ENCODE peak calls at places on chromosomes 13 and 19, in five cellular contexts. V is pancreas, Z is kidney, Y is lower lobe of right lung, A is endothelial cell of umbilical vein. S is an unnamed sample.

GRCh38 chr13:32150794-32151193 is 119.2 kb downstream of the FRY start:
- DNase-seq in V (no peak), Z (peak; percentile 88), Y (no peak), A (no peak), S (no peak)

GRCh38 chr13:100666124-100666523 is 8.5 kb downstream of the TMTC4 start:
- DNase-seq in V (no peak), Z (no peak), Y (no peak), A (no peak), S (no peak)

GRCh38 chr19:11570039-11570462 is 7.4 kb downstream of the ACP5 start:
- DNase-seq in V (no peak), Z (peak; percentile 46), Y (no peak), A (no peak), S (no peak)

GRCh38 chr13:25922373-25922772 is 129.4 kb downstream of the SHISA2 start:
- DNase-seq in V (no peak), Z (no peak), Y (no peak), A (no peak), S (no peak)

GRCh38 chr13:73473016-73473415 is 414.2 kb downstream of the KLF5 start:
- DNase-seq in V (no peak), Z (no peak), Y (no peak), A (no peak), S (no peak)

GRCh38 chr19:30236006-30236405 is 136.2 kb upstream of the ZNF536 start:
- DNase-seq in V (no peak), Z (no peak), Y (no peak), A (no peak), S (no peak)

GRCh38 chr13:112997188-112998135 is 28.4 kb downstream of the MCF2L start:
- DNase-seq in V (peak; percentile 43), Z (no peak), Y (no peak), A (no peak), S (no peak)

GRCh38 chr13:51246005-51246404 is 23.8 kb downstream of the FAM124A start:
- DNase-seq in V (no peak), Z (no peak), Y (no peak), A (no peak), S (no peak)

GRCh38 chr13:74695021-74695800 is 561.0 kb upstream of the KLF12 start:
- DNase-seq in V (no peak), Z (no peak), Y (no peak), A (no peak), S (no peak)
- H3K4me3 ChIP-seq in V (no peak overlapping the region), Z (no peak overlapping the region), Y (no peak overlapping the region), A (no peak overlapping the region), S (no peak overlapping the region)

GRCh38 chr19:7417671-7418324 is 69.1 kb downstream of the ARHGEF18 start:
- DNase-seq in V (no peak), Z (no peak), Y (no peak), A (no peak), S (no peak)
- H3K27ac ChIP-seq in V (peak overlapping the region; percentile 23), Z (peak overlapping the region; percentile 20), Y (peak overlapping the region; percentile 7), A (no peak overlapping the region), S (no peak overlapping the region)

GRCh38 chr13:99044764-99045163 is 66.9 kb upstream of the DOCK9 start:
- DNase-seq in V (no peak), Z (no peak), Y (no peak), A (no peak), S (no peak)

GRCh38 chr13:99045396-99045795 is 67.5 kb upstream of the DOCK9 start:
- DNase-seq in V (no peak), Z (no peak), Y (no peak), A (no peak), S (no peak)

GRCh38 chr13:99043700-99044300 is 65.9 kb upstream of the DOCK9 start:
- DNase-seq in V (no peak), Z (no peak), Y (no peak), A (no peak), S (no peak)

GRCh38 chr13:99042851-99043250 is 65.0 kb upstream of the DOCK9 start:
- DNase-seq in V (no peak), Z (no peak), Y (no peak), A (no peak), S (no peak)

DNA sequence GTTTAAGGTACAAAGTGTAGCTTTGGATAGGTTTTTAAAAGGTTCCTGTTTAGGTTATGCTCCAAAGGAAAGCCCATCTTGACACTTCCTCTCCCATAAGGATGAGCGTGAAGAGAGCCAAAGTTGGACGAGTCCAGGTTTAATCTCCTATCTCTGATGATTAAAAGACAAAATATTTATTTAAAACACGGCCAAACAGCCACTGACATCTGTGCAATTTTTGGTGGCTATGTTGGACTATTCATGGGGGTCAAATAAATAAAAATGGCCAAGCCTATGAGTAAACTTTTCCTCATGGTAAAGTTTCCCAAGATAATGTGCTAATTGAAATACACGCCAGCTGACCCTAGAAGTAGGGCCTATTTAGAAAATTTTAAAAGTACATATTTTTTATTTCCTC is 69.0 kb upstream of the DOCK9 start:
- DNase-seq in V (no peak), Z (no peak), Y (no peak), A (no peak), S (no peak)
- H3K4me3 ChIP-seq in V (no peak overlapping the region), Z (no peak overlapping the region), Y (no peak overlapping the region), A (no peak overlapping the region), S (no peak overlapping the region)

DNA sequence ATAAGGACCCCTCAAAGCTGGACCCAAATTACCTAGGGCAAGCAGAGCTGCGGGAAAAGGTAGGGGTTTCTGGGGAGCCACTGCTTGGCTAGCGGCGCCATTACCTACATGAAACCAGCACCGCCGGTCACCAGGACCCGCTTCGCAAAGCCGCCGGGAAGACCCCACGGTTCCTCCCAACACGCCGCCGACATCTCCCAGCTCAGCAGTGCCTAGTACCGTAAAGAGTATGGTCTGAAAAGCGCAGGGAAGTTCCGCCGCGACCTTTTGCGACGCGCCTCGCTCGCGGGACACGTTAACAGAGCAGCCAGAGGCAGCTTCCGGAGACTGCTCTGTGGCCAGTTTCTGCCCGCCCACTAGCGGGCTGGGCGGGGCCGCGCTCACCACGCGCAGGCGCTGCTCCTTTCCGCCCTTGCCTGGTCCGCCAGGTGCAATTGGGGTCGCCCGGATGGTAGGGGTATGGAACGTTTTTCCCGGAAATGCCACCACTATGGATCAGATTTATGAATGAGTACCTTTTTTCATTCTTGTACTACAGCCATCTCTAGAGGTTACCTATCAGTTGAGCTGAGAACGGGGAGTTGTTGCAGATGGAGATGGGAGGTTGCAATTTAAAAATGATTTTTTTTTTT is at the start of gene TGDS:
- DNase-seq in V (peak; percentile 94), Z (peak; percentile 96), Y (peak; percentile 96), A (peak; percentile 85), S (peak; percentile 74)
- H3K27ac ChIP-seq in V (peak within 1 kb of the TSS; percentile 86), Z (peak within 1 kb of the TSS; percentile 68), Y (peak within 1 kb of the TSS; percentile 82), A (peak within 1 kb of the TSS; percentile 37), S (peak within 1 kb of the TSS; percentile 68)

GRCh38 chr13:60838581-60838980 is 441.6 kb downstream of the TDRD3 start:
- DNase-seq in V (no peak), Z (no peak), Y (no peak), A (no peak), S (no peak)
- H3K4me3 ChIP-seq in V (no peak overlapping the region), Z (no peak overlapping the region), Y (no peak overlapping the region), A (no peak overlapping the region), S (no peak overlapping the region)

GRCh38 chr13:20429682-20430081 is 96.0 kb downstream of the CRYL1 start:
- DNase-seq in V (no peak), Z (no peak), Y (no peak), A (no peak), S (no peak)

GRCh38 chr13:20430296-20430695 is 95.4 kb downstream of the CRYL1 start:
- DNase-seq in V (no peak), Z (no peak), Y (no peak), A (no peak), S (no peak)

GRCh38 chr13:20431080-20431479 is 94.6 kb downstream of the CRYL1 start:
- DNase-seq in V (no peak), Z (peak; percentile 79), Y (no peak), A (no peak), S (no peak)

GRCh38 chr13:20428666-20429644 is 96.7 kb downstream of the CRYL1 start:
- DNase-seq in V (no peak), Z (no peak), Y (no peak), A (no peak), S (no peak)

DNA sequence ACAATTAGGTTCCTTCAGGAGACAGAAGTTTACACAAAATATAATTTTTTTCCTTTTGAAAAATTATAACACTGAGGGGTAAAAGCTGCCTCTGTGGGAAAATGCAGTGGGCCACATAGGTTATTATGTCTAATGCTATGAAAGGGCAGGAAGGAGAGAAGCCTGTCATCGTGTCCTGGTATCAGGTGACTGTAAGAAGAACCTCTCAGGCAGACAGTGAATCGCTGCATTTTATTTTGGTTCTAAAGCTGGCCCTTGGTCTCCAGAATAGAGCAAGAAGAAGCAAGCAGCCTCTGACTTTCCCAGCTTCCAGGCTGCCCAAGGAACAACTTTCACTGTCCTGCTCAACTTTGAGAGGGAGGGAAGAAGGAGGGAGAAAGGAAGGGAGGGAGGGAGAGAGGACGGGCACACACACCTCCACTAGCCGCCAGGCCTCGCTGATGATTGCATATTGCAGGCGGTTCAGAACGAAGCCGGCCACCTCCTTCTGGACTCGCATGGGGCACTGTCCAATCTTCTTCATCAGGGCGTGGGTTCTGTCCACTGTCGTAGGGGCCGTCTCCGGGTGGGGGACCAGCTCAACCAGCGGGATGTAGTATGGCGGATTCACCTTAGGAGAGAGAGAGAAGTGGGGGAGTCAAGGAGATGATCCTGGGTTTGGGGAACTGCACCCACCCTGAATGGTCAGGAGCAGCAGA is 93.8 kb downstream of the CRYL1 start:
- DNase-seq in V (no peak), Z (no peak), Y (no peak), A (no peak), S (no peak)
- H3K27ac ChIP-seq in V (no peak overlapping the region), Z (no peak overlapping the region), Y (no peak overlapping the region), A (no peak overlapping the region), S (no peak overlapping the region)

GRCh38 chr19:36574762-36575161 is 1.7 kb upstream of the ZNF529 start:
- DNase-seq in V (no peak), Z (no peak), Y (no peak), A (no peak), S (no peak)
- H3K4me3 ChIP-seq in V (no peak overlapping the region), Z (peak overlapping the region; percentile 100), Y (no peak overlapping the region), A (no peak overlapping the region), S (peak overlapping the region; percentile 99)

S was measured in AG04450.